ENCODE peak calls at places on chromosomes 3 and 15, in five cellular contexts. J, X, K, L and E are unnamed samples.
A peak's percentile ranks its signal among the peaks of the same experiment; 100 is the strongest.

GRCh38 chr15:50222181-50222580 is 40.2 kb downstream of the SLC27A2 start:
- DNase-seq in K (no peak), X (no peak), J (no peak), L (no peak), E (no peak)

GRCh38 chr15:74318376-74319137 is 48.9 kb downstream of the CYP11A1 start:
- DNase-seq in J (no peak), K (no peak), X (no peak), L (no peak), E (no peak)

GRCh38 chr15:60479361-60479684 is 381 bp upstream of the ICE2 start:
- DNase-seq in L (no peak), J (no peak), X (no peak), K (no peak), E (no peak)

GRCh38 chr3:46702246-46703012 is 1.2 kb downstream of the TMIE start:
- DNase-seq in K (no peak), L (no peak), X (no peak), J (no peak), E (no peak)

GRCh38 chr15:84821501-84822021 is 4.4 kb downstream of the ALPK3 start:
- DNase-seq in J (no peak), L (no peak), X (no peak), K (no peak), E (no peak)

GRCh38 chr3:48187579-48188265 is 495 bp downstream of the CDC25A start:
- DNase-seq in X (no peak), J (no peak), L (no peak), K (no peak), E (no peak)

GRCh38 chr15:59273266-59273665 is 66.6 kb downstream of the LDHAL6B start:
- DNase-seq in J (no peak), X (no peak), K (no peak), L (no peak), E (no peak)

GRCh38 chr3:121834079-121834730 is 655 bp downstream of the IQCB1 start:
- DNase-seq in K (no peak), X (no peak), L (peak; percentile 45), J (peak; percentile 1), E (no peak)

GRCh38 chr3:112980080-112980479 is 5.2 kb upstream of the CD200R1 start:
- DNase-seq in J (no peak), L (no peak), K (no peak), X (no peak), E (no peak)

GRCh38 chr3:65126527-65127440 is 439.0 kb upstream of the ADAMTS9 start:
- DNase-seq in K (no peak), X (no peak), L (peak; percentile 63), J (no peak), E (no peak)

GRCh38 chr3:56829543-56829942 is 27.8 kb upstream of the ARHGEF3 start:
- DNase-seq in X (no peak), J (no peak), L (no peak), K (no peak), E (no peak)

GRCh38 chr15:88907111-88907510 is 6.1 kb downstream of the MFGE8 start:
- DNase-seq in X (no peak), J (no peak), K (no peak), L (no peak), E (no peak)

GRCh38 chr3:13018039-13018431 is 55.2 kb downstream of the IQSEC1 start:
- DNase-seq in J (no peak), L (peak; percentile 48), K (no peak), X (peak; percentile 63), E (no peak)

GRCh38 chr15:92306662-92307061 is 87.0 kb upstream of the ST8SIA2 start:
- DNase-seq in J (no peak), K (no peak), L (peak; percentile 22), X (no peak), E (no peak)

GRCh38 chr3:129359102-129359461 is 69.4 kb downstream of the EFCAB12 start:
- DNase-seq in X (no peak), L (no peak), J (no peak), K (no peak), E (no peak)

GRCh38 chr15:59020321-59020720 is 32.9 kb downstream of the RNF111 start:
- DNase-seq in L (no peak), J (no peak), K (no peak), X (no peak), E (no peak)

GRCh38 chr3:39965997-39966396 is 156.6 kb downstream of the MYRIP start:
- DNase-seq in K (no peak), X (no peak), J (no peak), L (no peak), E (no peak)

GRCh38 chr3:50003216-50003615 is 63.3 kb downstream of the RBM6 start:
- DNase-seq in X (no peak), L (no peak), K (no peak), J (no peak), E (no peak)

GRCh38 chr3:184602406-184603155 is 41.0 kb downstream of the EPHB3 start:
- DNase-seq in X (no peak), K (no peak), J (no peak), L (peak; percentile 9), E (no peak)

GRCh38 chr15:85583404-85584390 is 203.3 kb downstream of the AKAP13 start:
- DNase-seq in X (no peak), J (no peak), K (no peak), L (peak; percentile 20), E (no peak)

GRCh38 chr3:54146383-54147239 is 24.3 kb downstream of the CACNA2D3 start:
- DNase-seq in X (no peak), L (peak; percentile 40), K (no peak), J (no peak), E (no peak)

GRCh38 chr15:60326824-60327654 is 70.7 kb downstream of the ANXA2 start:
- DNase-seq in X (no peak), J (no peak), K (peak; percentile 34), L (peak; percentile 76), E (peak; percentile 38)

GRCh38 chr15:36156855-36157521 is 422.4 kb upstream of the CDIN1 start:
- DNase-seq in L (peak; percentile 47), X (no peak), J (no peak), K (no peak), E (no peak)